ENCODE peak calls at places on chromosomes 11 and 22, in eight cellular contexts. One of them, this sample, is unnamed.

GRCh38 chr11:69950621-69951020 is 127.5 kb upstream of the ANO1 start:
- DNase-seq in EH: no peak
- DNase-seq in activated CD4-positive, CD25-positive, alpha-beta regulatory T cell treated with anti-CD3 and anti-CD28 coated beads, Interleukin-2, amount 50 U/mL, for 72 hours: no peak
- DNase-seq in skeletal muscle cell: no peak
- DNase-seq in body of pancreas: no peak
- DNase-seq in KBM-7: no peak
- DNase-seq in spleen: no peak
- DNase-seq in B cell: no peak
- DNase-seq in this sample: no peak

GRCh38 chr11:31813242-31813960 is 2.3 kb upstream of the PAX6 start:
- DNase-seq in EH: no peak
- DNase-seq in activated CD4-positive, CD25-positive, alpha-beta regulatory T cell treated with anti-CD3 and anti-CD28 coated beads, Interleukin-2, amount 50 U/mL, for 72 hours: no peak
- DNase-seq in skeletal muscle cell: no peak
- DNase-seq in body of pancreas: no peak
- DNase-seq in KBM-7: no peak
- DNase-seq in spleen: no peak
- DNase-seq in B cell: no peak
- DNase-seq in this sample: no peak

GRCh38 chr11:36282926-36283325 is 6.3 kb downstream of the COMMD9 start:
- DNase-seq in EH: no peak
- DNase-seq in activated CD4-positive, CD25-positive, alpha-beta regulatory T cell treated with anti-CD3 and anti-CD28 coated beads, Interleukin-2, amount 50 U/mL, for 72 hours: no peak
- DNase-seq in skeletal muscle cell: no peak
- DNase-seq in body of pancreas: no peak
- DNase-seq in KBM-7: no peak
- DNase-seq in spleen: no peak
- DNase-seq in B cell: no peak
- DNase-seq in this sample: no peak

GRCh38 chr22:20641919-20642579 is 131.9 kb upstream of the SERPIND1 start:
- DNase-seq in EH: no peak
- DNase-seq in activated CD4-positive, CD25-positive, alpha-beta regulatory T cell treated with anti-CD3 and anti-CD28 coated beads, Interleukin-2, amount 50 U/mL, for 72 hours: no peak
- DNase-seq in skeletal muscle cell: no peak
- DNase-seq in body of pancreas: no peak
- DNase-seq in KBM-7: no peak
- DNase-seq in spleen: no peak
- DNase-seq in B cell: no peak
- DNase-seq in this sample: no peak

GRCh38 chr22:19905619-19906276 is 35.8 kb upstream of the COMT start:
- DNase-seq in EH: no peak
- DNase-seq in activated CD4-positive, CD25-positive, alpha-beta regulatory T cell treated with anti-CD3 and anti-CD28 coated beads, Interleukin-2, amount 50 U/mL, for 72 hours: no peak
- DNase-seq in skeletal muscle cell: no peak
- DNase-seq in body of pancreas: no peak
- DNase-seq in KBM-7: no peak
- DNase-seq in spleen: no peak
- DNase-seq in B cell: no peak
- DNase-seq in this sample: no peak

GRCh38 chr11:75275581-75275980 is 35.0 kb downstream of the TPBGL start:
- DNase-seq in EH: no peak
- DNase-seq in activated CD4-positive, CD25-positive, alpha-beta regulatory T cell treated with anti-CD3 and anti-CD28 coated beads, Interleukin-2, amount 50 U/mL, for 72 hours: peak
- DNase-seq in skeletal muscle cell: no peak
- DNase-seq in body of pancreas: peak
- DNase-seq in KBM-7: peak
- DNase-seq in spleen: peak
- DNase-seq in B cell: peak
- DNase-seq in this sample: no peak

GRCh38 chr11:77147668-77148321 is 19.7 kb downstream of the MYO7A start:
- DNase-seq in EH: no peak
- DNase-seq in activated CD4-positive, CD25-positive, alpha-beta regulatory T cell treated with anti-CD3 and anti-CD28 coated beads, Interleukin-2, amount 50 U/mL, for 72 hours: no peak
- DNase-seq in skeletal muscle cell: no peak
- DNase-seq in body of pancreas: no peak
- DNase-seq in KBM-7: no peak
- DNase-seq in spleen: no peak
- DNase-seq in B cell: peak
- DNase-seq in this sample: no peak

GRCh38 chr22:30996462-30996861 is 27.4 kb downstream of the TUG1 start:
- DNase-seq in EH: no peak
- DNase-seq in activated CD4-positive, CD25-positive, alpha-beta regulatory T cell treated with anti-CD3 and anti-CD28 coated beads, Interleukin-2, amount 50 U/mL, for 72 hours: no peak
- DNase-seq in skeletal muscle cell: no peak
- DNase-seq in body of pancreas: no peak
- DNase-seq in KBM-7: peak
- DNase-seq in spleen: no peak
- DNase-seq in B cell: no peak
- DNase-seq in this sample: no peak

GRCh38 chr22:49255154-49255553 is 572.5 kb downstream of the BRD1 start:
- DNase-seq in EH: no peak
- DNase-seq in activated CD4-positive, CD25-positive, alpha-beta regulatory T cell treated with anti-CD3 and anti-CD28 coated beads, Interleukin-2, amount 50 U/mL, for 72 hours: peak
- DNase-seq in skeletal muscle cell: no peak
- DNase-seq in body of pancreas: no peak
- DNase-seq in KBM-7: no peak
- DNase-seq in spleen: no peak
- DNase-seq in B cell: no peak
- DNase-seq in this sample: no peak

GRCh38 chr11:1204381-1205101 is 18.3 kb upstream of the MUC5B start:
- DNase-seq in EH: no peak
- DNase-seq in activated CD4-positive, CD25-positive, alpha-beta regulatory T cell treated with anti-CD3 and anti-CD28 coated beads, Interleukin-2, amount 50 U/mL, for 72 hours: peak
- DNase-seq in skeletal muscle cell: no peak
- DNase-seq in body of pancreas: peak
- DNase-seq in KBM-7: no peak
- DNase-seq in spleen: peak
- DNase-seq in B cell: no peak
- DNase-seq in this sample: no peak

GRCh38 chr22:44821741-44822425 is 69.5 kb downstream of the ARHGAP8 start:
- DNase-seq in EH: no peak
- DNase-seq in activated CD4-positive, CD25-positive, alpha-beta regulatory T cell treated with anti-CD3 and anti-CD28 coated beads, Interleukin-2, amount 50 U/mL, for 72 hours: no peak
- DNase-seq in skeletal muscle cell: no peak
- DNase-seq in body of pancreas: no peak
- DNase-seq in KBM-7: no peak
- DNase-seq in spleen: peak
- DNase-seq in B cell: no peak
- DNase-seq in this sample: peak

GRCh38 chr11:131056036-131056435 is 139.8 kb upstream of the SNX19 start:
- DNase-seq in EH: peak
- DNase-seq in activated CD4-positive, CD25-positive, alpha-beta regulatory T cell treated with anti-CD3 and anti-CD28 coated beads, Interleukin-2, amount 50 U/mL, for 72 hours: no peak
- DNase-seq in skeletal muscle cell: no peak
- DNase-seq in body of pancreas: no peak
- DNase-seq in KBM-7: no peak
- DNase-seq in spleen: no peak
- DNase-seq in B cell: no peak
- DNase-seq in this sample: no peak

GRCh38 chr22:32202539-32203180 is 2.2 kb downstream of the RFPL2 start:
- DNase-seq in EH: peak
- DNase-seq in activated CD4-positive, CD25-positive, alpha-beta regulatory T cell treated with anti-CD3 and anti-CD28 coated beads, Interleukin-2, amount 50 U/mL, for 72 hours: no peak
- DNase-seq in skeletal muscle cell: no peak
- DNase-seq in body of pancreas: peak
- DNase-seq in KBM-7: peak
- DNase-seq in spleen: no peak
- DNase-seq in B cell: no peak
- DNase-seq in this sample: peak

GRCh38 chr22:19448739-19449421 is 1.4 kb upstream of the C22orf39 start:
- DNase-seq in EH: no peak
- DNase-seq in activated CD4-positive, CD25-positive, alpha-beta regulatory T cell treated with anti-CD3 and anti-CD28 coated beads, Interleukin-2, amount 50 U/mL, for 72 hours: peak
- DNase-seq in skeletal muscle cell: no peak
- DNase-seq in body of pancreas: no peak
- DNase-seq in KBM-7: no peak
- DNase-seq in spleen: no peak
- DNase-seq in B cell: no peak
- DNase-seq in this sample: no peak

GRCh38 chr11:125083312-125084056 is 20.4 kb downstream of the SLC37A2 start:
- DNase-seq in EH: no peak
- DNase-seq in activated CD4-positive, CD25-positive, alpha-beta regulatory T cell treated with anti-CD3 and anti-CD28 coated beads, Interleukin-2, amount 50 U/mL, for 72 hours: no peak
- DNase-seq in skeletal muscle cell: no peak
- DNase-seq in body of pancreas: no peak
- DNase-seq in KBM-7: no peak
- DNase-seq in spleen: no peak
- DNase-seq in B cell: no peak
- DNase-seq in this sample: no peak

GRCh38 chr11:113668255-113668654 is 37.9 kb downstream of the TMPRSS5 start:
- DNase-seq in EH: no peak
- DNase-seq in activated CD4-positive, CD25-positive, alpha-beta regulatory T cell treated with anti-CD3 and anti-CD28 coated beads, Interleukin-2, amount 50 U/mL, for 72 hours: no peak
- DNase-seq in skeletal muscle cell: no peak
- DNase-seq in body of pancreas: no peak
- DNase-seq in KBM-7: no peak
- DNase-seq in spleen: no peak
- DNase-seq in B cell: no peak
- DNase-seq in this sample: no peak

GRCh38 chr22:50547231-50547851 is 1.6 kb downstream of the KLHDC7B start:
- DNase-seq in EH: no peak
- DNase-seq in activated CD4-positive, CD25-positive, alpha-beta regulatory T cell treated with anti-CD3 and anti-CD28 coated beads, Interleukin-2, amount 50 U/mL, for 72 hours: no peak
- DNase-seq in skeletal muscle cell: no peak
- DNase-seq in body of pancreas: no peak
- DNase-seq in KBM-7: no peak
- DNase-seq in spleen: peak
- DNase-seq in B cell: no peak
- DNase-seq in this sample: no peak

GRCh38 chr22:31866918-31867317 is 77.4 kb upstream of the YWHAH start:
- DNase-seq in EH: no peak
- DNase-seq in activated CD4-positive, CD25-positive, alpha-beta regulatory T cell treated with anti-CD3 and anti-CD28 coated beads, Interleukin-2, amount 50 U/mL, for 72 hours: no peak
- DNase-seq in skeletal muscle cell: no peak
- DNase-seq in body of pancreas: no peak
- DNase-seq in KBM-7: no peak
- DNase-seq in spleen: no peak
- DNase-seq in B cell: no peak
- DNase-seq in this sample: no peak

This sample was measured in foreskin melanocyte.